ENCODE peak calls at places on chromosomes 6 and 20, in nine cellular contexts. T is PC-9, M is upper lobe of right lung, P is suprapubic skin, N is spleen, U is GM23338, O is MM.1S, E is heart right ventricle, V is fibroblast of lung. F is an unnamed sample. For H3K4me1 and H3K36me3, the result is how much of the 10 kb centered on the place peaks cover.

GRCh38 chr6:36956111-36956820 is 1.7 kb downstream of the PI16 start:
- DNase-seq in T (peak), M (peak), P (peak), N (peak), U (no peak), O (no peak), E (no peak), V (no peak), F (no peak)

GRCh38 chr20:62724692-62725595 is 16.3 kb downstream of the NTSR1 start:
- DNase-seq in T (no peak), M (no peak), P (no peak), N (no peak), U (no peak), O (no peak), E (no peak), V (no peak), F (no peak)

GRCh38 chr6:75158176-75158575 is 47.7 kb downstream of the COL12A1 start:
- DNase-seq in T (no peak), M (no peak), P (no peak), N (no peak), U (no peak), O (no peak), E (no peak), V (no peak), F (no peak)

GRCh38 chr6:95578106-95578410 is 723 bp downstream of the MANEA start:
- DNase-seq in T (no peak), M (no peak), P (no peak), N (peak), U (no peak), O (peak), E (peak), V (peak), F (no peak)

GRCh38 chr20:57464642-57465211 is 60.2 kb downstream of the CTCFL start:
- DNase-seq in T (no peak), M (no peak), P (no peak), N (peak), U (peak), O (no peak), E (no peak), V (no peak), F (no peak)

GRCh38 chr6:25642667-25643328 is 9.2 kb upstream of the SCGN start:
- DNase-seq in T (no peak), M (no peak), P (no peak), N (no peak), U (no peak), O (no peak), E (no peak), V (no peak), F (no peak)

GRCh38 chr6:88556663-88557062 is 390.5 kb upstream of the CNR1 start:
- DNase-seq in T (no peak), M (no peak), P (no peak), N (no peak), U (no peak), O (no peak), E (no peak), V (no peak), F (no peak)

GRCh38 chr20:62821726-62822210 is 4.9 kb downstream of the COL9A3 start:
- DNase-seq in T (no peak), M (no peak), P (no peak), N (no peak), U (no peak), O (no peak), E (no peak), V (no peak), F (no peak)

GRCh38 chr20:17841751-17842191 is 126.8 kb downstream of the SNX5 start:
- DNase-seq in T (no peak), M (no peak), P (no peak), N (no peak), U (no peak), O (no peak), E (peak), V (peak), F (no peak)

GRCh38 chr6:92684386-92684785 is 735.0 kb downstream of the EPHA7 start:
- DNase-seq in T (no peak), M (no peak), P (no peak), N (no peak), U (no peak), O (no peak), E (no peak), V (peak), F (no peak)

GRCh38 chr6:116221931-116222330 is 31.9 kb downstream of the TSPYL4 start:
- DNase-seq in T (no peak), M (no peak), P (no peak), N (no peak), U (no peak), O (no peak), E (no peak), V (no peak), F (no peak)

GRCh38 chr20:25274891-25275812 is 27.3 kb downstream of the PYGB start:
- DNase-seq in T (no peak), M (peak), P (peak), N (peak), U (no peak), O (no peak), E (peak), V (no peak), F (peak)

GRCh38 chr6:111437573-111437972 is 45.4 kb downstream of the REV3L start:
- DNase-seq in T (no peak), M (no peak), P (no peak), N (no peak), U (no peak), O (no peak), E (no peak), V (no peak), F (no peak)

GRCh38 chr6:43391448-43392031 is 22.1 kb upstream of the ZNF318 start:
- DNase-seq in T (no peak), M (no peak), P (no peak), N (no peak), U (no peak), O (no peak), E (no peak), V (no peak), F (no peak)

GRCh38 chr6:31354788-31355539 is 2.0 kb downstream of the HLA-B start:
- DNase-seq in T (no peak), M (no peak), P (no peak), N (peak), U (no peak), O (no peak), E (no peak), V (no peak), F (no peak)

GRCh38 chr6:73640179-73640750 is 13.5 kb downstream of the SLC17A5 start:
- DNase-seq in T (no peak), M (no peak), P (no peak), N (no peak), U (no peak), O (no peak), E (no peak), V (no peak), F (no peak)

GRCh38 chr20:17650816-17651760 is 31.0 kb downstream of the RRBP1 start:
- DNase-seq in T (no peak), M (peak), P (no peak), N (peak), U (no peak), O (no peak), E (no peak), V (peak), F (no peak)

GRCh38 chr6:40551966-40552365 is 35.2 kb downstream of the LRFN2 start:
- DNase-seq in T (no peak), M (no peak), P (no peak), N (no peak), U (peak), O (no peak), E (no peak), V (no peak), F (no peak)

GRCh38 chr6:446418-447366 is 55.1 kb downstream of the IRF4 start:
- DNase-seq in T (no peak), M (no peak), P (no peak), N (peak), U (no peak), O (no peak), E (no peak), V (no peak), F (peak)

GRCh38 chr6:145272246-145272645 is 463.1 kb downstream of the EPM2A start:
- DNase-seq in T (no peak), M (no peak), P (no peak), N (no peak), U (no peak), O (no peak), E (no peak), V (no peak), F (no peak)

GRCh38 chr6:144873653-144874378 is 588.7 kb downstream of the UTRN start:
- DNase-seq in T (no peak), M (no peak), P (no peak), N (no peak), U (no peak), O (no peak), E (no peak), V (no peak), F (no peak)

GRCh38 chr6:72999995-73000394 is 225.3 kb downstream of the KHDC1L start:
- DNase-seq in T (no peak), M (no peak), P (no peak), N (no peak), U (no peak), O (no peak), E (no peak), V (no peak), F (no peak)

GRCh38 chr6:129605962-129606361 is 104.0 kb downstream of the ARHGAP18 start:
- DNase-seq in T (no peak), M (no peak), P (no peak), N (no peak), U (no peak), O (no peak), E (no peak), V (no peak), F (no peak)

GRCh38 chr6:16206595-16207037 is 31.8 kb upstream of the GMPR start:
- DNase-seq in T (peak), M (no peak), P (no peak), N (no peak), U (peak), O (peak), E (no peak), V (peak), F (peak)

GRCh38 chr6:153092082-153093013 is 38.7 kb downstream of the RGS17 start:
- DNase-seq in T (no peak), M (no peak), P (no peak), N (no peak), U (no peak), O (no peak), E (no peak), V (peak), F (no peak)

GRCh38 chr20:42482808-42483207 is 706.9 kb downstream of the PTPRT start:
- DNase-seq in T (no peak), M (no peak), P (no peak), N (no peak), U (no peak), O (no peak), E (no peak), V (no peak), F (no peak)

GRCh38 chr6:14502551-14502950 is 385.0 kb downstream of the CD83 start:
- DNase-seq in T (peak), M (no peak), P (no peak), N (no peak), U (no peak), O (no peak), E (no peak), V (no peak), F (no peak)

GRCh38 chr6:128487746-128488145 is 32.7 kb downstream of the PTPRK start:
- DNase-seq in T (no peak), M (no peak), P (no peak), N (no peak), U (no peak), O (no peak), E (no peak), V (no peak), F (no peak)

GRCh38 chr6:144664947-144665346 is 379.8 kb downstream of the UTRN start:
- DNase-seq in T (no peak), M (no peak), P (no peak), N (no peak), U (no peak), O (no peak), E (no peak), V (no peak), F (no peak)

GRCh38 chr6:138250513-138251247 is 32.4 kb upstream of the PBOV1 start:
- DNase-seq in T (no peak), M (no peak), P (no peak), N (no peak), U (no peak), O (no peak), E (no peak), V (peak), F (no peak)

GRCh38 chr20:44600301-44600700 is 17.9 kb downstream of the PKIG start:
- DNase-seq in T (no peak), M (no peak), P (peak), N (no peak), U (no peak), O (no peak), E (no peak), V (no peak), F (no peak)

GRCh38 chr20:44599715-44600114 is 17.3 kb downstream of the PKIG start:
- DNase-seq in T (no peak), M (no peak), P (peak), N (no peak), U (no peak), O (no peak), E (no peak), V (no peak), F (no peak)

GRCh38 chr20:44597930-44598329 is 15.6 kb downstream of the PKIG start:
- DNase-seq in T (no peak), M (no peak), P (no peak), N (no peak), U (no peak), O (no peak), E (no peak), V (no peak), F (no peak)

GRCh38 chr20:44597516-44597915 is 15.1 kb downstream of the PKIG start:
- DNase-seq in T (no peak), M (no peak), P (no peak), N (no peak), U (no peak), O (no peak), E (no peak), V (no peak), F (no peak)

DNA sequence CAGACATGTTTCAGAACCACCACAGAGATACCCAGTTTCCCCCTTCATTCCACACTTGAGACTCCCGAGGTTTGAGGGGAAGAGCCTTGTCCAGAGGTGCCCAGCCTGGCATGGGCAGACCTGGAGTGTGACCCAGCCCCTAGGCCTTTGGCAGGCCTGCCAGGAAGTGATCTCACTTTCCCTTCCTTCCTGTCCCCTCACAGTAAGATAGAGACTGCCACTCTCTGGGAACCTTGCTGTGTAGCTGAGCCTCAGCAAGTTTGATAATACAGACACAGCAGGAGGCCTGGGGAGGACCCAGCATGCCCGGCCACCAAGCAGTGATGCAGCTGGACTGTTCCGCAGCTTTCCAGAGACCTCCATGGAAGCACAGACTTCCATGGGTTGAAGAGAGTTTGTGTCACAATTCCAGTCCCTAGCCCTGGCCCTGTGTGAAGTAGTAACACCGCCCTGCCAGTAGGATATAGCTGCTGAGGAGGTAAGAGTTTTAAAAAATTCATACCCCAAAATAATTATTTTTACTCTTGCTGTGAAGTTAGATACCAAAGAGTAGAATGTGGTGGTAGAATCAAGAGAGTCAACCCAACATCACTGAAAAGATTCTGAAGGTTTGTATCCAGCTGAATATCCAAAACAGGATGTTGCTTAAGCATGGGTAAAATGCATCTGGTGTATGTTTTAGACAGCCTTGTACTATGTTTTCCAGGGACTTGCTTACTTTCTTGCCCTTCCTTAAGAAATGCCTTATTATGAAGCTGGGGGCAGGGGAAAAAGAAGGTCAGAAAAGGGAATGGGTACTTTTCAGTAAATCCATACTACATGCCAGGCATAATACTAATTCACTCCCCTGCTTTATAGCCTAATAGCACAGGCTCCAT is 16.3 kb downstream of the PKIG start:
- DNase-seq in T (no peak), M (no peak), P (no peak), N (peak), U (no peak), O (peak), E (peak), V (peak), F (no peak)
- H3K4me1 ChIP-seq in T (under half), M (half or more), P (half or more), N (half or more), U (under half), O (under half), E (half or more), V (under half), F (under half)

GRCh38 chr6:9481292-9482029 is 933.4 kb downstream of the TFAP2A start:
- DNase-seq in T (no peak), M (no peak), P (no peak), N (no peak), U (peak), O (no peak), E (no peak), V (peak), F (no peak)
- TF ChIP-seq CTCF in T (no peak), M (no peak), P (no peak), N (no peak), U (no peak), O (no peak), E (no peak), V (no peak), F (no peak)

GRCh38 chr20:36499211-36499610 is 42.1 kb upstream of the MYL9 start:
- DNase-seq in T (no peak), M (no peak), P (no peak), N (no peak), U (no peak), O (no peak), E (no peak), V (no peak), F (no peak)
- H3K36me3 ChIP-seq in T (under half), M (half or more), P (half or more), N (half or more), U (under half), O (under half), E (under half), V (under half), F (under half)

GRCh38 chr6:108581237-108581931 is 20.7 kb downstream of the FOXO3 start:
- DNase-seq in T (peak), M (no peak), P (no peak), N (no peak), U (no peak), O (peak), E (no peak), V (peak), F (no peak)
- H3K4me1 ChIP-seq in T (half or more), M (half or more), P (half or more), N (under half), U (under half), O (half or more), E (half or more), V (under half), F (under half)

GRCh38 chr6:12036766-12037165 is 24.7 kb downstream of the HIVEP1 start:
- DNase-seq in T (no peak), M (no peak), P (no peak), N (no peak), U (no peak), O (no peak), E (no peak), V (no peak), F (no peak)

GRCh38 chr6:12034349-12034748 is 22.2 kb downstream of the HIVEP1 start:
- DNase-seq in T (no peak), M (no peak), P (no peak), N (no peak), U (no peak), O (no peak), E (no peak), V (no peak), F (no peak)

GRCh38 chr6:12032783-12033573 is 20.9 kb downstream of the HIVEP1 start:
- DNase-seq in T (no peak), M (no peak), P (no peak), N (no peak), U (no peak), O (no peak), E (no peak), V (peak), F (no peak)

GRCh38 chr6:12033770-12034169 is 21.7 kb downstream of the HIVEP1 start:
- DNase-seq in T (peak), M (no peak), P (no peak), N (no peak), U (no peak), O (no peak), E (no peak), V (peak), F (no peak)

GRCh38 chr6:12034831-12035230 is 22.7 kb downstream of the HIVEP1 start:
- DNase-seq in T (no peak), M (no peak), P (no peak), N (no peak), U (no peak), O (no peak), E (no peak), V (peak), F (no peak)
- TF ChIP-seq CTCF in T (no peak), M (no peak), P (no peak), N (no peak), U (no peak), O (no peak), E (no peak), V (no peak), F (no peak)

GRCh38 chr20:47629907-47630306 is 128.2 kb downstream of the NCOA3 start:
- DNase-seq in T (no peak), M (no peak), P (no peak), N (no peak), U (no peak), O (no peak), E (no peak), V (no peak), F (no peak)
- H3K36me3 ChIP-seq in T (half or more), M (half or more), P (half or more), N (half or more), U (under half), O (under half), E (under half), V (under half), F (under half)

DNA sequence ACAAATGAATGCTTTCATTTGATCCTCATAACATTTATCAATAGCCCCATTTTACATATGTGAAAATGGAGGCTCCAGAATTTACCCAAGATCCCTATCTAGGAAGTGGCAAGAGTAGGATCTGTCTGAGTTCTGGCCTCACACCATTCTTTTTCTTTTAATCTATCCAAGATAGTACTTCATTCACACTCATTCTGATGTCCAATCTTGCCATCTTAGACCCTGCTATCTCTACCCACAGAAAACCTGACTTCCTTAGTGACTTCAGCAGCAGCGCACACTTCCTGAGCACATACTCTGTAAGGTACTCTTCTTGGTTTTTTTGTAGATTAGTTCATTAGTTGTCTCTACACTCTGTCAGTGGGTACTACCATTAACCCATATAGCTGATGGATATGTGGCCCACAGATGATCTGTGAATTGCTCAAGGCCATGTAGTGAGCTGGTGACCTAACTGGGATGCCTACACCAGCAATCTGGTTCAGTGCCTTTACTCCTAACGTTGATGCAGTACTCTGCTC is 36.3 kb downstream of the COX4I2 start:
- DNase-seq in T (no peak), M (no peak), P (no peak), N (no peak), U (no peak), O (no peak), E (no peak), V (no peak), F (no peak)
- H3K4me1 ChIP-seq in T (under half), M (half or more), P (half or more), N (half or more), U (under half), O (half or more), E (half or more), V (under half), F (under half)

DNA sequence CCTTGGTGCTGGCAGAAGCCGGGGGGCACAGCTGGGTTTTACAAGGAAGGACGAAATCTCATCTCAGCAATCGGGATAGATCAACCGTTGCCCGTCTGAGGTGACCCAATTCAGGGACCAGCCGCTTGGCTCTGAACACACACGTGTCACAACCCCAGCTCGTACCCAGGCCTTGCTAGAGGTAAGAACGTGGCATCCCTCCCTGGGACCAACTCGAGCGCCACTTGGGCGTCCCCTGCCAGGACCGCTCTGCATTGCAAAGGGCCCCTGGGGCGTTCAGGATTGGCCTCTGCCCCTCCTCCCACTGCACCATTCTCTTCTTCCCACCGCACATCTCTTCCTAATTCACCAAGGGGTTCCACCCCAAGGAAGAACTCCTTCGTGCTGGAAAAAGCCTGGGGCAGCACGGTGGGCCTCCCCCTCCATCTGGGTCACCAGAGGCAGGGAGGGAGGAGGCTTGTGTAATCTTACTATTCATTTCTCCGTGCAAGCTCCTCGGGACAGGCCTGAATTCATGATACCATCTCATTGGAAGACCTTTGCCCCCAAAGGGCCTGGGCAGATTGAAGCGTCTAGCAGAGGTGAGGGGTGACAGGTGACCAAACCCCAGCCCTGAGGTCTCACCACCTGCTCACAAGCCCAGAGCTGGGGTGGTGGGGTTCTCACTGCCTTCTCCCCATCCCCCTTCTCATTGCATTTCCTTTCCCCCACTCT is 136.8 kb downstream of the LY86 start:
- DNase-seq in T (no peak), M (peak), P (no peak), N (no peak), U (peak), O (no peak), E (no peak), V (no peak), F (peak)
- TF ChIP-seq CTCF in T (no peak), M (no peak), P (no peak), N (no peak), U (no peak), O (no peak), E (no peak), V (no peak), F (no peak)

F was measured in mucosa of descending colon.